ENCODE peak calls at places on chromosomes 2 and 18, in ten cellular contexts. F is cardiac fibroblast, P is AG04450, H is neural progenitor cell, M is HFF-Myc, Z is GM12865, B is fibroblast of lung, Q is transverse colon, W is coronary artery, X is ovary. O is an unnamed sample.

GRCh38 chr2:166700079-166700478 is 188.2 kb upstream of the XIRP2 start:
- DNase-seq in M (no peak), W (no peak), Q (no peak), X (no peak), P (no peak), B (peak; percentile 60), F (peak; percentile 15), H (no peak), Z (no peak), O (no peak)

GRCh38 chr2:33408109-33408508 is 68.3 kb upstream of the RASGRP3 start:
- DNase-seq in P (no peak), W (no peak), Z (no peak), H (no peak), X (no peak), M (no peak), B (no peak), F (no peak), Q (no peak), O (no peak)

GRCh38 chr2:118266086-118266485 is 177.8 kb downstream of the INSIG2 start:
- DNase-seq in F (no peak), H (no peak), B (no peak), Z (no peak), X (no peak), P (no peak), M (no peak), W (no peak), Q (no peak), O (peak; percentile 57)

GRCh38 chr18:79982736-79983135 is 5.6 kb downstream of the TXNL4A start:
- DNase-seq in H (no peak), W (no peak), P (no peak), M (no peak), X (no peak), Z (peak; percentile 22), Q (no peak), B (peak; percentile 30), F (peak; percentile 21), O (peak; percentile 30)

GRCh38 chr2:40364143-40364903 is 87.6 kb downstream of the SLC8A1 start:
- DNase-seq in H (no peak), Q (no peak), X (no peak), W (no peak), M (no peak), Z (no peak), P (no peak), B (peak; percentile 83), F (peak; percentile 76), O (peak; percentile 59)

GRCh38 chr2:60560734-60561649 is 7.5 kb upstream of the BCL11A start:
- DNase-seq in B (no peak), M (no peak), X (no peak), W (no peak), P (no peak), Z (peak; percentile 46), F (peak; percentile 43), H (peak; percentile 56), Q (no peak), O (peak; percentile 33)

GRCh38 chr18:33440384-33441043 is at the start of gene CCDC178:
- DNase-seq in B (peak; percentile 36), X (peak; percentile 79), W (no peak), P (no peak), M (no peak), H (peak; percentile 82), Q (peak; percentile 7), F (no peak), Z (no peak), O (no peak)

GRCh38 chr2:109591236-109591635 is 22.5 kb downstream of the SEPTIN10 start:
- DNase-seq in M (no peak), P (no peak), B (no peak), F (no peak), H (no peak), W (no peak), X (no peak), Q (no peak), Z (no peak), O (no peak)

GRCh38 chr18:830315-830901 is 18.4 kb upstream of the YES1 start:
- DNase-seq in Q (no peak), F (peak; percentile 94), W (no peak), H (peak; percentile 39), Z (peak; percentile 37), B (peak; percentile 39), M (peak; percentile 52), P (no peak), X (no peak), O (peak; percentile 57)

GRCh38 chr18:829432-829831 is 17.4 kb upstream of the YES1 start:
- DNase-seq in B (no peak), P (no peak), Z (no peak), Q (no peak), M (no peak), F (no peak), W (no peak), H (no peak), X (no peak), O (no peak)

GRCh38 chr18:834086-834720 is 22.2 kb upstream of the YES1 start:
- DNase-seq in P (no peak), H (no peak), Z (no peak), M (no peak), W (no peak), Q (no peak), X (no peak), F (no peak), B (no peak), O (no peak)

GRCh38 chr18:833197-833596 is 21.2 kb upstream of the YES1 start:
- DNase-seq in B (no peak), Q (no peak), Z (no peak), P (no peak), X (no peak), W (no peak), F (no peak), H (no peak), M (no peak), O (no peak)

DNA sequence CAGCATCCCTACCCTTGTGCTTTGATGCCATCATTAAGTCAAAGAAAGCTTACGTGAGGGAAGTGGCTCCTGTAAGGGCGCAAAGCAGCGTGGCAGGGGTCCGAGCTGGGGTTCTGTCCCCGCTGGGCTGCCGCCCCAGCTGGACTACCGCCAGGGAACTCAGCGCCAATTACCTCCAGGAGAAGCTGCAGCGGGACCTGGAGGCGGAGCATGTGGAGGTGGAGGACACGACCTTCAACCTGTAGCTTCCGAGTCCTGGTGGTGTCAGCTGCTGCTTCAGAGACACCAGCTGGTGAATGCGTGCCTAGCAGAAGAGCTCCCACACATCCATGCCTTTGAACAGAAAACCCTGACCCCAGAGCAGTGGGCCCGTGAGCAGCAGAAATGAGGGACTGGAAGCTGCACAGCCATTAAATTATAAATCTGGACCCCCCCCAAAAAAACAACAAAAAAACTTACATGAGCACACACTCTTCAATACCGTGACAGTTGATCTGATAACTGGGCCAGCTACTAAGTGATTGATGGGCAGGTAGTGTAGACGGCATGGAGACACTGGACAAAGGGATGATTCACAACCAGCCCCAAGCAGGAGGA is 20.1 kb upstream of the YES1 start:
- DNase-seq in H (peak; percentile 48), B (no peak), M (no peak), X (peak; percentile 52), F (peak; percentile 37), P (no peak), W (no peak), Q (peak; percentile 65), Z (peak; percentile 13), O (no peak)
- H3K4me3 ChIP-seq in H (no peak overlapping the region), B (no peak overlapping the region), M (no peak overlapping the region), X (no peak overlapping the region), F (peak overlapping the region; percentile 26), P (no peak overlapping the region), W (no peak overlapping the region), Q (peak overlapping the region; percentile 18), Z (no peak overlapping the region), O (no peak overlapping the region)

GRCh38 chr2:21787931-21788330 is 664.2 kb downstream of the TDRD15 start:
- DNase-seq in Q (no peak), F (peak; percentile 65), H (no peak), W (no peak), B (peak; percentile 43), Z (no peak), M (no peak), P (peak; percentile 7), X (no peak), O (no peak)

GRCh38 chr2:21779786-21780185 is 656.0 kb downstream of the TDRD15 start:
- DNase-seq in P (no peak), M (no peak), W (no peak), B (no peak), H (no peak), X (no peak), Z (no peak), F (no peak), Q (no peak), O (no peak)

GRCh38 chr2:21782866-21783265 is 659.1 kb downstream of the TDRD15 start:
- DNase-seq in Z (no peak), F (no peak), H (no peak), M (no peak), B (no peak), W (no peak), Q (no peak), X (no peak), P (no peak), O (no peak)

GRCh38 chr2:21781962-21782361 is 658.2 kb downstream of the TDRD15 start:
- DNase-seq in P (no peak), Z (no peak), Q (no peak), W (no peak), F (no peak), H (no peak), M (no peak), X (no peak), B (no peak), O (no peak)
- TF ChIP-seq CTCF in P (no peak), Z (no peak), Q (no peak), W (no peak), F (no peak), H (no peak), M (no peak), X (no peak), B (no peak), O (no peak)

GRCh38 chr2:45441571-45441970 is 169.5 kb downstream of the SRBD1 start:
- DNase-seq in X (no peak), M (no peak), F (no peak), Q (no peak), B (no peak), H (no peak), P (no peak), Z (no peak), W (no peak), O (no peak)

GRCh38 chr2:45438872-45439665 is 172.0 kb downstream of the SRBD1 start:
- DNase-seq in M (no peak), W (no peak), Z (no peak), F (no peak), Q (no peak), X (no peak), B (no peak), H (no peak), P (no peak), O (no peak)

GRCh38 chr2:45443012-45443411 is 168.1 kb downstream of the SRBD1 start:
- DNase-seq in P (no peak), X (no peak), Z (no peak), B (no peak), F (no peak), W (no peak), Q (no peak), M (no peak), H (no peak), O (no peak)

GRCh38 chr2:45442026-45442425 is 169.0 kb downstream of the SRBD1 start:
- DNase-seq in P (no peak), H (no peak), Z (no peak), X (no peak), F (no peak), Q (no peak), M (no peak), B (no peak), W (no peak), O (no peak)

DNA sequence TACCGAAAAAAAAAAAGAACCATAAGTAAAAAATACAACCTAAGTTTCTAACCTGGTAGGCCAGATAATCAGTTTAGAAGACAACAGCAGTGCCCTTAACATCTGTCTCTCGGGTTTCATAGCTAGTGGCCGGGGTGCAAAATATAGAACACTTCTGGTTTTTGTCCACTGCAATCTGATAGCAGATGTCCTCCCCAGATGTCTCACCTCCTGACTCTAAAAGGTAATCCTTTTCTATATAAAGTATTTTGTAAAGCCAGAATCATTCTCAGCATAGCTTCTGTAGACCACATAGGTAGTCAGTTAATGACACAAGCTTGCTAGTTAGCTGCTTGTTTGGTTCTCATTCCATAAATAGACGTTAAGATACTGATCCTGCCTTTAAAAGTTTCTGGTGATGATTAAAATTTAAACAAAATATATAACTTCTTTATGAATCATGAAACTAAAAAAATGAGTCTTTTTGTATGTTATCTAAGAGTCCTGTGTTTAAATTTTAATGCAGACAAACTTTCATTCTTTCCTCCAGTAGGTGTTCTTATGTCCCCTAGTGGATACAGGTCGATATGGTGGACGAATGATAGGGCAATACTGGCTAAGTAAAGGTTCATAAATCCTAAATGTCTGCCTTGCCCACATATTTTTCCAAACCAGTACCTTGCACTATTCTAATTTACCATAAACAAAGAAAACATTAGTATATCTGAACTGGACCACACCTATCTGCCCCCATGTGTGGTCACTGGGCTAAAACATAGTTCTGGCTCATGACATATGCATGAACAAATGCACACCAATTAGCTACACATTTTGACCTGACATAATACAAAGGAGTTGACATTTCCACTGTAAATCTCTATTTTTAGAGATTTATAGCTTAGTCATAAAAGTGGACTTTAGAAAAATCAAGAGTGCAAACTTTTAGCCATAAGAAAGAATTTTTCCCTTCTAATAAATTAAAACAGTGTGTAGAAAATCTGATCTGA is 171.0 kb downstream of the SRBD1 start:
- DNase-seq in B (peak; percentile 45), Q (no peak), F (peak; percentile 54), Z (peak; percentile 27), P (no peak), W (no peak), X (no peak), H (no peak), M (no peak), O (peak; percentile 53)
- H3K4me3 ChIP-seq in B (no peak overlapping the region), Q (no peak overlapping the region), F (no peak overlapping the region), Z (no peak overlapping the region), P (no peak overlapping the region), W (no peak overlapping the region), X (no peak overlapping the region), H (no peak overlapping the region), M (no peak overlapping the region), O (no peak overlapping the region)

GRCh38 chr2:1538663-1539062 is 125.4 kb downstream of the TPO start:
- DNase-seq in M (no peak), Q (no peak), F (peak; percentile 37), X (no peak), Z (no peak), B (peak; percentile 31), W (no peak), H (peak; percentile 72), P (no peak), O (peak; percentile 13)
- TF ChIP-seq CTCF in M (peak; percentile 36), Q (peak; percentile 8), F (peak; percentile 51), X (no peak), Z (no peak), B (peak; percentile 10), W (no peak), H (peak; percentile 59), P (peak; percentile 48), O (peak; percentile 41)

O was measured in AG10803.